ENCODE peak calls at places on chromosomes 13 and 19, in nine cellular contexts. U, G, Z, L, V, E, N, W and Q are unnamed samples.

GRCh38 chr13:109682534-109683244 is 103.7 kb downstream of the IRS2 start:
- DNase-seq in U (no peak), G (no peak), Z (no peak), L (no peak), V (no peak), E (no peak), N (no peak), W (no peak), Q (no peak)

GRCh38 chr13:60647547-60647946 is 250.5 kb downstream of the TDRD3 start:
- DNase-seq in U (no peak), G (no peak), Z (no peak), L (no peak), V (no peak), E (no peak), N (no peak), W (no peak), Q (no peak)

GRCh38 chr19:8451885-8452284 is 7.1 kb downstream of the HNRNPM start:
- DNase-seq in U (peak), G (no peak), Z (no peak), L (no peak), V (no peak), E (no peak), N (no peak), W (no peak), Q (no peak)

GRCh38 chr13:46606915-46607413 is 54.0 kb downstream of the LRCH1 start:
- DNase-seq in U (no peak), G (no peak), Z (no peak), L (no peak), V (no peak), E (no peak), N (no peak), W (no peak), Q (no peak)

GRCh38 chr19:53254451-53255341 is at the start of gene ZNF677:
- DNase-seq in U (peak), G (peak), Z (peak), L (peak), V (no peak), E (peak), N (peak), W (peak), Q (peak)

GRCh38 chr13:92103673-92104296 is 705.4 kb downstream of the GPC5 start:
- DNase-seq in U (no peak), G (no peak), Z (no peak), L (no peak), V (no peak), E (no peak), N (no peak), W (no peak), Q (no peak)

GRCh38 chr13:77779461-77780272 is 82.2 kb downstream of the SLAIN1 start:
- DNase-seq in U (peak), G (peak), Z (no peak), L (peak), V (no peak), E (no peak), N (no peak), W (peak), Q (no peak)

GRCh38 chr19:17996826-17997316 is 11.1 kb upstream of the ARRDC2 start:
- DNase-seq in U (peak), G (peak), Z (peak), L (peak), V (no peak), E (peak), N (no peak), W (peak), Q (peak)

GRCh38 chr13:32390048-32390447 is 37.9 kb downstream of the N4BP2L1 start:
- DNase-seq in U (no peak), G (no peak), Z (no peak), L (no peak), V (no peak), E (no peak), N (no peak), W (no peak), Q (no peak)

GRCh38 chr13:97341135-97341534 is 92.8 kb upstream of the RAP2A start:
- DNase-seq in U (no peak), G (no peak), Z (no peak), L (no peak), V (no peak), E (no peak), N (no peak), W (no peak), Q (no peak)

GRCh38 chr13:49625392-49626137 is 2.7 kb upstream of the ARL11 start:
- DNase-seq in U (no peak), G (peak), Z (no peak), L (peak), V (no peak), E (no peak), N (no peak), W (peak), Q (no peak)

GRCh38 chr13:94480672-94481145 is 1.2 kb upstream of the DCT start:
- DNase-seq in U (no peak), G (no peak), Z (no peak), L (peak), V (no peak), E (no peak), N (no peak), W (no peak), Q (no peak)

GRCh38 chr19:46297700-46298476 is 1.0 kb downstream of the HIF3A start:
- DNase-seq in U (no peak), G (peak), Z (peak), L (peak), V (no peak), E (peak), N (no peak), W (peak), Q (no peak)

GRCh38 chr13:112442483-112443090 is 66.4 kb downstream of the SPACA7 start:
- DNase-seq in U (peak), G (no peak), Z (peak), L (no peak), V (no peak), E (peak), N (no peak), W (no peak), Q (no peak)

GRCh38 chr13:85497652-85498051 is 301.6 kb downstream of the SLITRK6 start:
- DNase-seq in U (peak), G (no peak), Z (no peak), L (no peak), V (no peak), E (no peak), N (no peak), W (no peak), Q (no peak)

GRCh38 chr19:30670562-30671513 is 298.7 kb downstream of the ZNF536 start:
- DNase-seq in U (no peak), G (no peak), Z (peak), L (no peak), V (no peak), E (peak), N (no peak), W (no peak), Q (no peak)

GRCh38 chr19:48506138-48506733 is 5.4 kb downstream of the LMTK3 start:
- DNase-seq in U (peak), G (no peak), Z (no peak), L (no peak), V (no peak), E (no peak), N (no peak), W (no peak), Q (no peak)

GRCh38 chr19:54390942-54391577 is 24.2 kb upstream of the TTYH1 start:
- DNase-seq in U (peak), G (peak), Z (no peak), L (peak), V (no peak), E (no peak), N (no peak), W (peak), Q (peak)

GRCh38 chr13:98147521-98147920 is 4.6 kb downstream of the FARP1 start:
- DNase-seq in U (no peak), G (no peak), Z (no peak), L (no peak), V (no peak), E (no peak), N (no peak), W (peak), Q (no peak)

GRCh38 chr13:80462567-80462966 is 121.6 kb upstream of the SPRY2 start:
- DNase-seq in U (no peak), G (no peak), Z (no peak), L (no peak), V (no peak), E (no peak), N (no peak), W (no peak), Q (no peak)

GRCh38 chr13:73228546-73228945 is 169.7 kb downstream of the KLF5 start:
- DNase-seq in U (peak), G (no peak), Z (no peak), L (no peak), V (no peak), E (no peak), N (no peak), W (no peak), Q (no peak)

GRCh38 chr13:75704942-75705320 is 68.8 kb downstream of the LMO7 start:
- DNase-seq in U (peak), G (no peak), Z (peak), L (no peak), V (no peak), E (no peak), N (no peak), W (no peak), Q (no peak)

GRCh38 chr13:42495751-42496150 is 78.2 kb upstream of the TNFSF11 start:
- DNase-seq in U (no peak), G (no peak), Z (no peak), L (no peak), V (no peak), E (no peak), N (no peak), W (no peak), Q (no peak)

GRCh38 chr13:42495256-42495655 is 78.7 kb upstream of the TNFSF11 start:
- DNase-seq in U (peak), G (no peak), Z (no peak), L (no peak), V (no peak), E (no peak), N (no peak), W (no peak), Q (no peak)

GRCh38 chr13:42497798-42498197 is 76.2 kb upstream of the TNFSF11 start:
- DNase-seq in U (peak), G (no peak), Z (no peak), L (no peak), V (no peak), E (no peak), N (no peak), W (no peak), Q (no peak)

GRCh38 chr13:42494157-42494556 is 79.8 kb upstream of the TNFSF11 start:
- DNase-seq in U (no peak), G (no peak), Z (no peak), L (no peak), V (no peak), E (no peak), N (no peak), W (no peak), Q (no peak)

DNA sequence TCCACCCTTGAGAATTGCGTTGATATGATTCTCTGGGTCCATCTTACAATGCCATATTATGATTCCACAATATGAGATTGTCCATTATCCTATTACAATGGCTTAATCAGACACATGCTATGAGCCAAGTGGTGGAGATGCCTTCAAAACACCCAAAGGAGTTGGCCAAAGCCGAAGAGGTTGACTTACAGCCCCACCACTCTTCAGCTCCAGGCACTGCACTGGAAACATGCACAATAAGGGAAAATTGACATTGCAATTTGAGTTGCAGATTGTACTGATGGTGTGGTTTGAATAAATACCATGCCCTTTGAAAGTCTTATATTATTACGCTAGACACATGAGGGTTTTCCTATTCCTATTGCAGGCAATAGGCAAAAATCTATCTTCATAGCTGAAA is 75.4 kb upstream of the TNFSF11 start:
- DNase-seq in U (no peak), G (no peak), Z (no peak), L (no peak), V (no peak), E (no peak), N (no peak), W (no peak), Q (no peak)
- TF ChIP-seq CTCF in U (no peak), G (no peak), Z (no peak), L (no peak), V (no peak), E (no peak), N (no peak), W (no peak), Q (no peak)

DNA sequence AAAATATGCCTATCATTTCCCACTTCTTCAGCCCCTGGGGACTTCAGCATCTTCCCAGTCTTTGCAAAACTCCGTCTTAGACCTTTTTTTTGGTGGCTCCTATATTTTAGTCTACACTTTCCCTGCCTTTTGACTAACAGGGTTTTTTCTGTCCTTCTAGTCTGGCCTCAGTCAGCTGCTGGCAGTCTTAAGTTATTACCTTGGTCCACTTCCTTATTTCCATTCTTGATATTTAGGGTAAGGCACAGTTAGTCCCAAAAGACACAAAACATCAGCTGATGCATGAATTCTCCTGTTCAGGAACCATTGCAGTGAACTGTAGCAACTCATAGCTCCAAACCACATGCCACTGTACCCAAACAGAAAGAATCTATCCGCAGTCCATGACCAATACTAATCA is 234.6 kb upstream of the RFC3 start:
- DNase-seq in U (no peak), G (no peak), Z (no peak), L (no peak), V (no peak), E (no peak), N (no peak), W (no peak), Q (no peak)
- TF ChIP-seq CTCF in U (no peak), G (no peak), Z (no peak), L (no peak), V (no peak), E (no peak), N (no peak), W (no peak), Q (no peak)

GRCh38 chr13:99892866-99893504 is 78.6 kb downstream of the ZIC5 start:
- DNase-seq in U (no peak), G (no peak), Z (no peak), L (no peak), V (no peak), E (no peak), N (no peak), W (no peak), Q (no peak)
- TF ChIP-seq CTCF in U (no peak), G (no peak), Z (no peak), L (no peak), V (no peak), E (no peak), N (no peak), W (no peak), Q (no peak)

GRCh38 chr19:50460161-50460765 is 16.0 kb upstream of the EMC10 start:
- DNase-seq in U (no peak), G (no peak), Z (no peak), L (no peak), V (no peak), E (no peak), N (no peak), W (no peak), Q (no peak)
- TF ChIP-seq CTCF in U (no peak), G (no peak), Z (no peak), L (no peak), V (no peak), E (no peak), N (no peak), W (no peak), Q (no peak)

DNA sequence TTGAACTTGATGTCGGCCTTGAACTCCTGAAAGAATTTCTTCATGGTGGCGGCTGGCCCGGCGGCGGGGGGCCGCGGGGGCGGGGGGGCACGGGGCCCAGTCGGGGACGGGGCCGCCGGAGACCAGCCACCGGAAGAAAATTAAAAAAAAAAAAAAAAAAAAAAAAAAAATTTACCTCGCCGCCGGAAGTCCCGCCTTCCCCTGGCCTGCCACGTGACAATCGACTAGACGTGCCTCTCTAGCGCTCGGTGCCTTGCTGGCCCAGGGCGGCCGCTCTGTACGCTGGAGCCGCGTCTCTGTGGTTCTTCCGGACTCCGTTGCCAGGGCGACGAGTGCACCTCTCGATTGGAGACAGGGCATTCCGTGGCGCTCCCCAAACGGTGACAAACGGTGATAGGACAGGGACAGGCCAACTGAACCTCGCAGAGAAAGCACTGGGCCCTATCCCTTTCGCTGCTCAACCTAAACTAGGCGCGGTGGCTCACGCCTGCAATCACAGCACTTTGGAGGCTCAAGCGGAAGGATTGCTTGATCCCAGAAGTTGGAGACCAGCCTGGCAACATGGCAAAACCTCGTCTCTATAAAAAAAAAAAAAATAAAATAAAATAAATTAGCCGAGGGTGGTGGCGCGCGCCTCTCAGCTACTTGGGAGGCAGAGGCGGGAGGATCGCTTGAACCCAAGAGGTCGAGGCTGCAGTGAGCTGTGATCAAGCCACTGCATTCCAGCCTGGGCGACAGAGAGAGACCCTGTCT is at the start of gene UBXN6:
- DNase-seq in U (peak), G (peak), Z (peak), L (peak), V (no peak), E (peak), N (peak), W (peak), Q (peak)
- TF ChIP-seq CTCF in U (no peak), G (no peak), Z (no peak), L (no peak), V (no peak), E (no peak), N (no peak), W (peak), Q (no peak)